ENCODE peak calls at places on chromosomes 4 and X, in four cellular contexts. Z is psoas muscle, G is mammary epithelial cell, Y is uterus. O is an unnamed sample.

GRCh38 chr4:87679449-87680169 is 29.5 kb downstream of the DMP1 start:
- DNase-seq in G (peak; percentile 3), Y (peak; percentile 66), Z (peak; percentile 53), O (peak; percentile 73)

GRCh38 chrX:153921511-153922285 is 4.4 kb downstream of the ARHGAP4 start:
- DNase-seq in Y (peak; percentile 48), Z (no peak), G (no peak), O (no peak)

GRCh38 chr4:55055529-55055928 is 69.9 kb downstream of the KDR start:
- DNase-seq in Z (no peak), Y (no peak), G (no peak), O (no peak)

GRCh38 chr4:5206391-5206790 is 155.1 kb downstream of the STK32B start:
- DNase-seq in G (peak; percentile 69), Z (peak; percentile 48), Y (peak; percentile 60), O (no peak)

GRCh38 chr4:122012735-122013134 is 60.9 kb upstream of the TRPC3 start:
- DNase-seq in G (no peak), Y (no peak), Z (no peak), O (no peak)

GRCh38 chr4:17613761-17614415 is 553 bp upstream of the MED28 start:
- DNase-seq in Y (no peak), Z (no peak), G (peak; percentile 70), O (no peak)

GRCh38 chr4:76174216-76174615 is 26.0 kb upstream of the NUP54 start:
- DNase-seq in Z (no peak), Y (no peak), G (no peak), O (no peak)

GRCh38 chr4:55161739-55162138 is 36.3 kb upstream of the KDR start:
- DNase-seq in G (no peak), Z (no peak), Y (no peak), O (no peak)

GRCh38 chrX:129798888-129799287 is 19.1 kb downstream of the SASH3 start:
- DNase-seq in Z (no peak), Y (no peak), G (no peak), O (no peak)

GRCh38 chr4:89915937-89916336 is 21.3 kb downstream of the MMRN1 start:
- DNase-seq in Y (no peak), Z (no peak), G (no peak), O (no peak)

GRCh38 chr4:145234086-145234694 is 53.8 kb upstream of the OTUD4 start:
- DNase-seq in Z (no peak), G (peak; percentile 43), Y (no peak), O (no peak)